ENCODE peak calls at places on chromosomes 1 and 21, in seven cellular contexts. U is upper lobe of left lung; B is heart right ventricle; E is stomach; O is GM12865; T is prostate gland; K is CD8-positive, alpha-beta memory T cell. F is an unnamed sample.

GRCh38 chr1:17211377-17211776 is 6.4 kb downstream of the PADI1 start:
- DNase-seq in U (no peak), B (no peak), E (no peak), O (no peak), T (no peak), K (no peak), F (no peak)

GRCh38 chr1:7784492-7785071 is 491 bp downstream of the PER3 start:
- DNase-seq in U (no peak), B (peak), E (no peak), O (peak), T (no peak), K (peak), F (no peak)

GRCh38 chr1:109543988-109544735 is 4.3 kb upstream of the GNAI3 start:
- DNase-seq in U (no peak), B (no peak), E (no peak), O (no peak), T (no peak), K (no peak), F (no peak)

GRCh38 chr1:217379338-217379737 is 251.6 kb downstream of the GPATCH2 start:
- DNase-seq in U (no peak), B (no peak), E (no peak), O (no peak), T (no peak), K (no peak), F (no peak)

GRCh38 chr1:181737056-181737455 is 253.7 kb downstream of the CACNA1E start:
- DNase-seq in U (no peak), B (no peak), E (no peak), O (no peak), T (no peak), K (no peak), F (no peak)

GRCh38 chr1:174671826-174672225 is 224.1 kb downstream of the GPR52 start:
- DNase-seq in U (no peak), B (no peak), E (no peak), O (no peak), T (no peak), K (no peak), F (no peak)

GRCh38 chr1:248906741-248907661 is 966 bp downstream of the PGBD2 start:
- DNase-seq in U (no peak), B (no peak), E (no peak), O (no peak), T (no peak), K (no peak), F (no peak)

GRCh38 chr1:10865518-10866313 is 69.3 kb upstream of the CASZ1 start:
- DNase-seq in U (no peak), B (no peak), E (no peak), O (no peak), T (no peak), K (no peak), F (no peak)

GRCh38 chr1:98046031-98046641 is 125.3 kb upstream of the DPYD start:
- DNase-seq in U (no peak), B (no peak), E (no peak), O (peak), T (no peak), K (no peak), F (no peak)

GRCh38 chr1:8671313-8671917 is 146.0 kb downstream of the RERE start:
- DNase-seq in U (peak), B (peak), E (no peak), O (peak), T (peak), K (no peak), F (no peak)

GRCh38 chr1:26012862-26013261 is 8.7 kb upstream of the EXTL1 start:
- DNase-seq in U (no peak), B (no peak), E (peak), O (no peak), T (no peak), K (no peak), F (no peak)

GRCh38 chr1:208942394-208942793 is 641.1 kb upstream of the CAMK1G start:
- DNase-seq in U (no peak), B (no peak), E (no peak), O (no peak), T (no peak), K (no peak), F (no peak)

GRCh38 chr1:22709891-22710687 is 550 bp upstream of the EPHB2 start:
- DNase-seq in U (no peak), B (peak), E (no peak), O (peak), T (no peak), K (no peak), F (no peak)

GRCh38 chr1:41355356-41355755 is 5.9 kb upstream of the FOXO6 start:
- DNase-seq in U (no peak), B (no peak), E (no peak), O (no peak), T (no peak), K (no peak), F (no peak)

GRCh38 chr1:47931395-47931794 is 65.8 kb downstream of the TRABD2B start:
- DNase-seq in U (peak), B (no peak), E (peak), O (peak), T (no peak), K (no peak), F (no peak)

GRCh38 chr21:43864313-43864805 is 664 bp upstream of the AGPAT3 start:
- DNase-seq in U (no peak), B (no peak), E (peak), O (peak), T (peak), K (no peak), F (no peak)

GRCh38 chr1:54768093-54768492 is 3.8 kb upstream of the PARS2 start:
- DNase-seq in U (no peak), B (no peak), E (peak), O (peak), T (no peak), K (no peak), F (no peak)

GRCh38 chr1:10451286-10451685 is 1.5 kb downstream of the CORT start:
- DNase-seq in U (no peak), B (no peak), E (no peak), O (no peak), T (no peak), K (no peak), F (no peak)

GRCh38 chr21:26614251-26614650 is 41.2 kb upstream of the CYYR1 start:
- DNase-seq in U (no peak), B (no peak), E (no peak), O (no peak), T (no peak), K (no peak), F (no peak)

GRCh38 chr1:179774033-179774432 is 30.9 kb downstream of the FAM163A start:
- DNase-seq in U (no peak), B (no peak), E (no peak), O (peak), T (no peak), K (no peak), F (no peak)

GRCh38 chr21:36767096-36767495 is 68.2 kb downstream of the SIM2 start:
- DNase-seq in U (no peak), B (no peak), E (no peak), O (no peak), T (no peak), K (no peak), F (no peak)

GRCh38 chr1:111179968-111180533 is 20.4 kb downstream of the DENND2D start:
- DNase-seq in U (no peak), B (no peak), E (no peak), O (no peak), T (no peak), K (no peak), F (no peak)

GRCh38 chr21:17105972-17106371 is 406.9 kb upstream of the CXADR start:
- DNase-seq in U (no peak), B (no peak), E (no peak), O (no peak), T (peak), K (no peak), F (no peak)

GRCh38 chr1:93749894-93750301 is 68.3 kb upstream of the BCAR3 start:
- DNase-seq in U (peak), B (no peak), E (peak), O (peak), T (no peak), K (no peak), F (no peak)
- H3K4me3 ChIP-seq in U (no peak), B (no peak), E (no peak), O (no peak), T (no peak), K (no peak), F (no peak)

GRCh38 chr1:150981805-150982712 is at the start of gene ANXA9:
- DNase-seq in U (peak), B (no peak), E (peak), O (no peak), T (no peak), K (no peak), F (no peak)
- H3K4me3 ChIP-seq in U (no peak), B (no peak), E (no peak), O (no peak), T (no peak), K (no peak), F (no peak)

GRCh38 chr21:41370840-41371697 is 9.2 kb downstream of the MX2 start:
- DNase-seq in U (no peak), B (no peak), E (no peak), O (no peak), T (no peak), K (no peak), F (no peak)

GRCh38 chr21:41369915-41370839 is 8.3 kb downstream of the MX2 start:
- DNase-seq in U (peak), B (no peak), E (peak), O (peak), T (no peak), K (peak), F (no peak)

GRCh38 chr21:41368361-41369104 is 6.7 kb downstream of the MX2 start:
- DNase-seq in U (peak), B (no peak), E (no peak), O (peak), T (no peak), K (no peak), F (no peak)

GRCh38 chr21:41367598-41368360 is 6.0 kb downstream of the MX2 start:
- DNase-seq in U (peak), B (no peak), E (no peak), O (peak), T (no peak), K (no peak), F (peak)

GRCh38 chr21:41369105-41369914 is 7.5 kb downstream of the MX2 start:
- DNase-seq in U (peak), B (peak), E (no peak), O (peak), T (no peak), K (peak), F (no peak)
- H3K4me3 ChIP-seq in U (peak), B (peak), E (peak), O (peak), T (peak), K (peak), F (peak)

GRCh38 chr1:63595435-63595834 is 2.2 kb downstream of the PGM1 start:
- DNase-seq in U (no peak), B (no peak), E (no peak), O (no peak), T (no peak), K (no peak), F (no peak)
- H3K4me3 ChIP-seq in U (no peak), B (no peak), E (no peak), O (no peak), T (no peak), K (no peak), F (no peak)

DNA sequence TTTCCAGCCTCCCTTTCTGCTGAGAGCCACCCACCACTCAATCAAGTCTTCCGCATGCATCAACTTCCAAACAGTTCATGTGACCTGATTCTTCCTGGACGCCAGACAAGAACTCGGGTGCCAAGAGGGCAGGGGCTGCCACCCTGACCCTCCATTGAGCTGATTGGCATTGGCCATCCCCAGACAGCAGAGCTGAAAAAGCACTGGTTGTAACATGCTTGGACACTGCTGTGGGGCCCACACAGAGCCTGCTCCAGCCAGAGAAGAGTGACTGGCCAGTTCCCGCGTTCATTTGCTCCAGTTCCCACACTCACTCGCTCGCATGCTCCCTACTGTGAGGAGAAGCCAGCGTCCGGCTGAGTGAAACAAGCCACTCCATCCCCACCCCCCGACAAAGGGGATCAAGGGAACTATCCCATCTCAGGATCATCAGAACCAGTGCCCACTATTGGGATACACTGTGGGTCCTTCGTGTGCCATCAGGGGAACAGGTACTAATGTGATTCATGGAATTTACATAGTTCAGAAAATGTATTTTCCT is 420.3 kb downstream of the NPHP4 start:
- DNase-seq in U (no peak), B (no peak), E (no peak), O (no peak), T (no peak), K (no peak), F (no peak)
- H3K4me3 ChIP-seq in U (no peak), B (no peak), E (no peak), O (no peak), T (no peak), K (no peak), F (no peak)

F was measured in esophagus squamous epithelium.